ENCODE peak calls at places on chromosome 1, in seven cellular contexts. L, N, C, D, R, G and Q are unnamed samples.
A peak's percentile ranks its signal among the peaks of the same experiment; 100 is the strongest.

GRCh38 chr1:63908016-63908415 is 134.2 kb downstream of the ROR1 start:
- DNase-seq in L (no peak), N (no peak), C (no peak), D (no peak), R (no peak), G (no peak), Q (no peak)

GRCh38 chr1:1318131-1318652 is 6.3 kb downstream of the INTS11 start:
- DNase-seq in L (peak; percentile 87), N (peak; percentile 91), C (no peak), D (peak; percentile 70), R (no peak), G (peak; percentile 88), Q (no peak)

GRCh38 chr1:98662354-98662665 is 789 bp downstream of the SNX7 start:
- DNase-seq in L (no peak), N (no peak), C (no peak), D (no peak), R (no peak), G (no peak), Q (no peak)

GRCh38 chr1:195604287-195604686 is 1004.0 kb downstream of the KCNT2 start:
- DNase-seq in L (no peak), N (no peak), C (no peak), D (no peak), R (no peak), G (no peak), Q (no peak)

GRCh38 chr1:48725331-48725730 is 51.4 kb downstream of the BEND5 start:
- DNase-seq in L (no peak), N (no peak), C (no peak), D (no peak), R (no peak), G (no peak), Q (no peak)

GRCh38 chr1:16615253-16616252 is 2.2 kb upstream of the NBPF1 start:
- DNase-seq in L (peak; percentile 45), N (peak; percentile 51), C (no peak), D (peak; percentile 2), R (peak; percentile 84), G (peak; percentile 63), Q (peak; percentile 57)

GRCh38 chr1:205774277-205775014 is 836 bp downstream of the RAB29 start:
- DNase-seq in L (peak; percentile 48), N (no peak), C (no peak), D (no peak), R (peak; percentile 73), G (no peak), Q (no peak)

GRCh38 chr1:109167114-109167513 is 46.6 kb upstream of the SARS1 start:
- DNase-seq in L (no peak), N (no peak), C (no peak), D (peak; percentile 11), R (no peak), G (no peak), Q (no peak)

GRCh38 chr1:191662746-191663145 is 495.5 kb upstream of the RGS18 start:
- DNase-seq in L (no peak), N (no peak), C (no peak), D (no peak), R (no peak), G (no peak), Q (no peak)

GRCh38 chr1:224433671-224434446 is 738 bp downstream of the WDR26 start:
- DNase-seq in L (peak; percentile 69), N (peak; percentile 78), C (no peak), D (peak; percentile 48), R (peak; percentile 90), G (no peak), Q (no peak)

GRCh38 chr1:8406011-8406410 is 88.1 kb downstream of the SLC45A1 start:
- DNase-seq in L (no peak), N (no peak), C (no peak), D (no peak), R (no peak), G (no peak), Q (no peak)

GRCh38 chr1:90127288-90127953 is 132.5 kb downstream of the ZNF326 start:
- DNase-seq in L (no peak), N (no peak), C (no peak), D (no peak), R (no peak), G (no peak), Q (no peak)

GRCh38 chr1:93960641-93961147 is 51.5 kb upstream of the GCLM start:
- DNase-seq in L (no peak), N (no peak), C (no peak), D (no peak), R (no peak), G (no peak), Q (no peak)

GRCh38 chr1:25906644-25907300 is 553 bp upstream of the STMN1 start:
- DNase-seq in L (peak; percentile 61), N (no peak), C (no peak), D (no peak), R (peak; percentile 80), G (no peak), Q (no peak)

DNA sequence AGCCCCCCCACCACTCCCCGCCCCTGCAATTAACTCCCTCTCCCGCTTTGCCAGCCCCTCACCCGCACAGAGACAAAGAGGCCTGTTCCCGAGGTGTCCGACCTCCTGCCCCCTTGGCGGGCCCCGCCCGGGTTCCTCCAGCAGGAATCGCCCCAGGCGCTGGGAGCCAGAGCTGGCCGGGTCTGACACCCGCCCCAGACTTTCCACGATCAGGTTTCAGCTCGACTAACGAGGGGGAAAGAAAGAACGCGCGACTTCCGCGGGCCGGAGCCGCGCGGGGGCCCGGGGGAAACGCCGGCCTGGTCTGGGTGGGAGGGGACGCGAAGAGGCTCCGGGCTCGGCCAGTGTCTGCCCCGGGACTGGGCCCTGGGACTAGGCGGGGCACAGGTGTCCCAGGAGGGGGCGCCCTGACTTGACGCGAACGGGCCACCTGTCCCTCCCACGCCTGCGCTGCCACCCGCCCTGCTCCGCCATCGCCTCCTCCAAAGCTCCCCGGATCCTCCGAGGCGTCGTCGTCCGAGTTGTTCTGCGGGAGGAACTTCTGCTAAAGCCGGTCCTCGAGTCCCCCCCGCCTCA is 36.3 kb upstream of the HHAT start:
- DNase-seq in L (peak; percentile 87), N (peak; percentile 79), C (peak; percentile 74), D (peak; percentile 62), R (peak; percentile 91), G (peak; percentile 64), Q (no peak)
- TF ChIP-seq CTCF in L (peak; percentile 48), N (peak; percentile 32), C (peak; percentile 70), D (no peak), R (peak; percentile 19), G (no peak), Q (peak; percentile 28)

GRCh38 chr1:113860891-113861290 is 10.6 kb downstream of the PTPN22 start:
- DNase-seq in L (no peak), N (no peak), C (no peak), D (no peak), R (no peak), G (no peak), Q (no peak)
- H3K4me1 ChIP-seq in L (peaks cover 21% of the 10 kb centered on the region), N (no peaks in the 10 kb centered on the region), C (peaks cover 14% of the 10 kb centered on the region), D (no peaks in the 10 kb centered on the region), R (no peaks in the 10 kb centered on the region), G (no peaks in the 10 kb centered on the region), Q (peaks cover 17% of the 10 kb centered on the region)

GRCh38 chr1:232508161-232508661 is 121.7 kb downstream of the SIPA1L2 start:
- DNase-seq in L (no peak), N (no peak), C (no peak), D (no peak), R (no peak), G (no peak), Q (no peak)
- TF ChIP-seq CTCF in L (no peak), N (no peak), C (no peak), D (no peak), R (no peak), G (no peak), Q (no peak)

GRCh38 chr1:183723571-183723970 is 70.5 kb upstream of the APOBEC4 start:
- DNase-seq in L (no peak), N (no peak), C (no peak), D (no peak), R (no peak), G (no peak), Q (no peak)
- H3K4me1 ChIP-seq in L (no peaks in the 10 kb centered on the region), N (no peaks in the 10 kb centered on the region), C (no peaks in the 10 kb centered on the region), D (peaks cover 20% of the 10 kb centered on the region), R (no peaks in the 10 kb centered on the region), G (no peaks in the 10 kb centered on the region), Q (no peaks in the 10 kb centered on the region)

GRCh38 chr1:207620573-207620893 is 24.4 kb upstream of the CR1L start:
- DNase-seq in L (no peak), N (no peak), C (no peak), D (no peak), R (no peak), G (no peak), Q (no peak)

DNA sequence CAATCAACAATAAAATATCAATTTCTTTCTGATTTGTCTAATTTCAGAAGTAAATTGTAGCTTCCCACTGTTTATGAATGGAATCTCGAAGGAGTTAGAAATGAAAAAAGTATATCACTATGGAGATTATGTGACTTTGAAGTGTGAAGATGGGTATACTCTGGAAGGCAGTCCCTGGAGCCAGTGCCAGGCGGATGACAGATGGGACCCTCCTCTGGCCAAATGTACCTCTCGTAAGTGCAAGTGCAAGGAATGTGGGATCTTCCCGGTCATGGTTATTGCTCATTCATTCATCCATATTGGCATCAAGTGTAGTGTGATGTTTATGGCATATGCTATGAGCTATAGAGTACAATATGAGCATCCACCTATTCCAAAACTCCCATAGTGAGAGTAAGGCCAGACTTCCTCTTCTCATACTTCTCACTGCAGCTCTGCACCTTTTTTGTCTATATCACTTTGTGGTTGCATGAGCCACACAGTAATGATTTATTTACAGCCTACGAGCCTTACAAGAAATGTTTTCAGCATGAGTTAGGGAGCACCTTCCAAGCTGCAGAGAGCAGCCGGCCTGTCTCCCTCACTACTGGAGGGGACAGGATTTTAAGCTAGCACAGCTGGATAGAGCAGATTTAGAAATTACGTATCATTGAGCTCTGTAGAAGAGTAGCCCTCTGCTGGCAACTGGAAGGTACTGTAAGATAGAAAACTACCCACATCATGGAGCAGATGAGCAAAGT is 24.9 kb upstream of the CR1L start:
- DNase-seq in L (no peak), N (no peak), C (peak; percentile 68), D (no peak), R (no peak), G (no peak), Q (no peak)
- TF ChIP-seq CTCF in L (peak; percentile 67), N (peak; percentile 72), C (peak; percentile 83), D (peak; percentile 46), R (peak; percentile 71), G (peak; percentile 57), Q (peak; percentile 78)

GRCh38 chr1:174954686-174955669 is 44.8 kb upstream of the CACYBP start:
- DNase-seq in L (no peak), N (no peak), C (peak; percentile 55), D (no peak), R (no peak), G (no peak), Q (no peak)
- H3K4me1 ChIP-seq in L (peaks cover 28% of the 10 kb centered on the region), N (no peaks in the 10 kb centered on the region), C (peaks cover 46% of the 10 kb centered on the region), D (peaks cover 25% of the 10 kb centered on the region), R (no peaks in the 10 kb centered on the region), G (no peaks in the 10 kb centered on the region), Q (no peaks in the 10 kb centered on the region)

GRCh38 chr1:232950197-232950918 is at the start of gene NTPCR:
- DNase-seq in L (peak; percentile 94), N (peak; percentile 97), C (peak; percentile 98), D (peak; percentile 94), R (peak; percentile 98), G (peak; percentile 92), Q (peak; percentile 83)
- TF ChIP-seq CTCF in L (peak; percentile 18), N (no peak), C (no peak), D (no peak), R (no peak), G (no peak), Q (no peak)